ENCODE peak calls at places on chromosomes 13 and 19, in eight cellular contexts. B, J, H, P, W, Y, M and E are unnamed samples.

GRCh38 chr13:80109313-80109712 is 231.6 kb downstream of the SPRY2 start:
- DNase-seq in M (no peak), H (no peak), J (no peak), B (no peak), Y (no peak), W (no peak), P (no peak), E (no peak)

GRCh38 chr13:47555235-47555634 is 445.8 kb downstream of the SUCLA2 start:
- DNase-seq in W (peak), P (no peak), Y (no peak), J (no peak), B (no peak), H (no peak), M (no peak), E (no peak)

GRCh38 chr19:4474504-4475136 is 2.5 kb downstream of the HDGFL2 start:
- DNase-seq in Y (peak), H (no peak), M (no peak), J (peak), W (peak), B (no peak), P (no peak), E (no peak)

GRCh38 chr19:56671613-56671994 is at the start of gene ZNF835:
- DNase-seq in B (peak), Y (no peak), W (no peak), P (no peak), M (peak), H (peak), J (peak), E (peak)

GRCh38 chr13:112775791-112776279 is 86.0 kb downstream of the ATP11A start:
- DNase-seq in M (no peak), Y (no peak), P (no peak), W (no peak), J (no peak), H (no peak), B (no peak), E (no peak)

GRCh38 chr19:48970923-48971395 is 5.8 kb downstream of the FTL start:
- DNase-seq in J (peak), P (peak), Y (peak), B (peak), H (peak), W (peak), M (peak), E (peak)

GRCh38 chr19:10389863-10390262 is 9.5 kb upstream of the TYK2 start:
- DNase-seq in W (no peak), J (no peak), M (no peak), P (no peak), B (no peak), Y (no peak), H (no peak), E (no peak)

GRCh38 chr19:17580470-17581000 is 25.1 kb downstream of the COLGALT1 start:
- DNase-seq in J (no peak), P (no peak), Y (no peak), B (no peak), H (no peak), W (no peak), M (no peak), E (no peak)

GRCh38 chr19:16412596-16413355 is 59.0 kb downstream of the EPS15L1 start:
- DNase-seq in B (no peak), Y (no peak), J (no peak), M (no peak), H (no peak), P (no peak), W (no peak), E (no peak)

GRCh38 chr13:80010846-80011245 is 330.1 kb downstream of the SPRY2 start:
- DNase-seq in H (no peak), M (no peak), B (no peak), W (no peak), P (no peak), J (no peak), Y (no peak), E (no peak)

GRCh38 chr13:110907951-110908898 is 6.6 kb downstream of the ANKRD10 start:
- DNase-seq in P (no peak), J (no peak), B (no peak), Y (no peak), M (no peak), H (peak), W (peak), E (peak)

GRCh38 chr19:38849746-38850230 is at the start of gene HNRNPL:
- DNase-seq in M (peak), W (no peak), B (peak), P (no peak), Y (no peak), J (peak), H (no peak), E (peak)

GRCh38 chr19:46951236-46951986 is 68.2 kb upstream of the NPAS1 start:
- DNase-seq in M (no peak), B (no peak), P (no peak), J (no peak), W (peak), H (peak), Y (no peak), E (peak)

GRCh38 chr19:47471733-47472457 is at the start of gene SLC8A2:
- DNase-seq in J (peak), M (peak), P (peak), W (peak), Y (peak), B (peak), H (no peak), E (peak)

GRCh38 chr13:28161370-28161769 is 23.0 kb downstream of the PAN3 start:
- DNase-seq in H (peak), B (no peak), M (no peak), J (no peak), W (peak), P (no peak), Y (no peak), E (peak)

GRCh38 chr13:109869312-109870237 is 83.2 kb upstream of the IRS2 start:
- DNase-seq in Y (peak), P (no peak), B (no peak), H (peak), W (peak), M (peak), J (peak), E (peak)

GRCh38 chr19:6774821-6775707 is 2.6 kb downstream of the VAV1 start:
- DNase-seq in H (no peak), W (no peak), P (no peak), Y (no peak), M (no peak), B (no peak), J (no peak), E (no peak)

GRCh38 chr13:69496951-69497350 is 610.7 kb upstream of the ATXN8OS start:
- DNase-seq in P (no peak), J (peak), Y (no peak), H (no peak), W (no peak), M (no peak), B (no peak), E (no peak)

GRCh38 chr13:104641309-104641708 is 1575.1 kb upstream of the SLC10A2 start:
- DNase-seq in J (no peak), W (peak), H (peak), Y (no peak), B (no peak), M (no peak), P (no peak), E (no peak)

GRCh38 chr13:46523972-46524737 is 28.8 kb upstream of the LRCH1 start:
- DNase-seq in W (no peak), J (no peak), B (no peak), Y (no peak), H (no peak), M (no peak), P (no peak), E (no peak)

GRCh38 chr19:45995715-45996385 is 583 bp downstream of the CCDC61 start:
- DNase-seq in P (no peak), Y (no peak), J (no peak), M (no peak), H (peak), W (no peak), B (no peak), E (no peak)

GRCh38 chr13:33244907-33245287 is 40.7 kb downstream of the STARD13 start:
- DNase-seq in J (no peak), M (no peak), H (no peak), W (peak), B (no peak), Y (no peak), P (no peak), E (no peak)

GRCh38 chr19:916645-917322 is 349 bp upstream of the KISS1R start:
- DNase-seq in J (no peak), Y (no peak), P (no peak), M (no peak), B (no peak), H (no peak), W (no peak), E (no peak)

GRCh38 chr19:3507371-3508120 is 1.4 kb downstream of the FZR1 start:
- DNase-seq in B (peak), Y (no peak), P (no peak), M (no peak), W (no peak), J (peak), H (peak), E (peak)

GRCh38 chr13:83232626-83233025 is 649.6 kb downstream of the SLITRK1 start:
- DNase-seq in M (no peak), J (no peak), H (no peak), W (no peak), P (no peak), B (no peak), Y (no peak), E (no peak)

GRCh38 chr13:71663431-71663830 is 203.6 kb downstream of the DACH1 start:
- DNase-seq in W (no peak), H (no peak), B (no peak), Y (no peak), J (no peak), P (no peak), M (no peak), E (no peak)

GRCh38 chr19:13102666-13103584 is at the start of gene LYL1:
- DNase-seq in J (no peak), Y (no peak), B (peak), H (peak), M (peak), W (no peak), P (peak), E (peak)

GRCh38 chr13:99605417-99606321 is 104.4 kb downstream of the TM9SF2 start:
- DNase-seq in W (peak), B (peak), Y (no peak), H (peak), M (peak), P (no peak), J (no peak), E (peak)

GRCh38 chr19:29283366-29283765 is 70.4 kb upstream of the UQCRFS1 start:
- DNase-seq in J (no peak), B (no peak), M (no peak), H (no peak), Y (no peak), P (no peak), W (no peak), E (no peak)

GRCh38 chr13:23752111-23753001 is 136.8 kb downstream of the MIPEP start:
- DNase-seq in W (peak), P (no peak), Y (no peak), J (no peak), M (no peak), B (no peak), H (no peak), E (no peak)

GRCh38 chr19:48461982-48462655 is 6.7 kb downstream of the KCNJ14 start:
- DNase-seq in W (no peak), P (no peak), B (no peak), J (no peak), H (no peak), Y (no peak), M (no peak), E (no peak)

GRCh38 chr19:17234911-17235617 is 9.0 kb downstream of the OCEL1 start:
- DNase-seq in Y (peak), W (no peak), J (peak), H (peak), P (no peak), B (peak), M (peak), E (peak)

GRCh38 chr19:48443262-48443661 is 2.5 kb upstream of the GRWD1 start:
- DNase-seq in J (no peak), M (no peak), P (no peak), B (no peak), H (no peak), Y (peak), W (no peak), E (no peak)